ENCODE peak calls at places on chromosomes 1 and 21, in four cellular contexts. U is activated effector memory CD4-positive, alpha-beta T cell treated with anti-CD3 and anti-CD28 coated beads, Interleukin-2, amount 50 U/mL, for 16 hours; H is aorta; X is cardiac muscle cell. C is an unnamed sample.

GRCh38 chr1:244957525-244957924 is 93.2 kb upstream of the HNRNPU start:
- DNase-seq in U (no peak), H (no peak), X (no peak), C (no peak)

GRCh38 chr1:23809751-23810171 is 9.2 kb upstream of the GALE start:
- DNase-seq in U (peak; percentile 92), H (peak; percentile 90), X (peak; percentile 76), C (no peak)

GRCh38 chr1:205775717-205776056 is 405 bp upstream of the RAB29 start:
- DNase-seq in U (no peak), H (no peak), X (no peak), C (no peak)

GRCh38 chr1:59691261-59691660 is 123.5 kb upstream of the HOOK1 start:
- DNase-seq in U (no peak), H (peak; percentile 43), X (peak; percentile 58), C (no peak)

GRCh38 chr1:111471012-111471411 is 2.8 kb upstream of the C1orf162 start:
- DNase-seq in U (peak; percentile 85), H (peak; percentile 82), X (no peak), C (no peak)

GRCh38 chr1:183021405-183022201 is 1.6 kb upstream of the LAMC1 start:
- DNase-seq in U (no peak), H (no peak), X (no peak), C (no peak)

GRCh38 chr1:114764689-114765088 is 6.9 kb upstream of the CSDE1 start:
- DNase-seq in U (no peak), H (no peak), X (no peak), C (no peak)

GRCh38 chr21:42518216-42518615 is 4.6 kb downstream of the SLC37A1 start:
- DNase-seq in U (peak; percentile 36), H (no peak), X (no peak), C (no peak)